ENCODE peak calls at places on chromosomes 5 and 9, in six cellular contexts. One of them, this sample, is unnamed.
A peak's percentile ranks its signal among the peaks of the same experiment; 100 is the strongest.

GRCh38 chr9:92716557-92716956 is 46.6 kb upstream of the IPPK start:
- DNase-seq in GM23338: peak; percentile 90
- DNase-seq in glomerular endothelial cell: no peak
- DNase-seq in kidney tubule cell: peak; percentile 52
- DNase-seq in T-helper 9 cell: peak; percentile 88
- DNase-seq in NCI-H510A: no peak
- DNase-seq in this sample: peak; percentile 30

GRCh38 chr9:2559212-2560152 is 62.1 kb upstream of the VLDLR start:
- DNase-seq in GM23338: peak; percentile 14
- DNase-seq in glomerular endothelial cell: no peak
- DNase-seq in kidney tubule cell: peak; percentile 88
- DNase-seq in T-helper 9 cell: no peak
- DNase-seq in NCI-H510A: no peak
- DNase-seq in this sample: peak; percentile 91

GRCh38 chr9:82670000-82670399 is 392.9 kb downstream of the RASEF start:
- DNase-seq in GM23338: no peak
- DNase-seq in glomerular endothelial cell: no peak
- DNase-seq in kidney tubule cell: no peak
- DNase-seq in T-helper 9 cell: no peak
- DNase-seq in NCI-H510A: no peak
- DNase-seq in this sample: no peak

GRCh38 chr5:7873216-7873615 is 4.3 kb downstream of the MTRR start:
- DNase-seq in GM23338: no peak
- DNase-seq in glomerular endothelial cell: no peak
- DNase-seq in kidney tubule cell: no peak
- DNase-seq in T-helper 9 cell: no peak
- DNase-seq in NCI-H510A: no peak
- DNase-seq in this sample: no peak

GRCh38 chr9:135463140-135463539 is 16.4 kb upstream of the PPP1R26 start:
- DNase-seq in GM23338: no peak
- DNase-seq in glomerular endothelial cell: no peak
- DNase-seq in kidney tubule cell: peak; percentile 70
- DNase-seq in T-helper 9 cell: no peak
- DNase-seq in NCI-H510A: no peak
- DNase-seq in this sample: peak; percentile 80

GRCh38 chr5:61587120-61587519 is 255.1 kb downstream of the ZSWIM6 start:
- DNase-seq in GM23338: no peak
- DNase-seq in glomerular endothelial cell: no peak
- DNase-seq in kidney tubule cell: no peak
- DNase-seq in T-helper 9 cell: no peak
- DNase-seq in NCI-H510A: no peak
- DNase-seq in this sample: peak; percentile 50

GRCh38 chr5:135476615-135477493 is 24.7 kb upstream of the TIFAB start:
- DNase-seq in GM23338: no peak
- DNase-seq in glomerular endothelial cell: no peak
- DNase-seq in kidney tubule cell: no peak
- DNase-seq in T-helper 9 cell: no peak
- DNase-seq in NCI-H510A: no peak
- DNase-seq in this sample: no peak

GRCh38 chr5:149800563-149801103 is 70.5 kb downstream of the PPARGC1B start:
- DNase-seq in GM23338: no peak
- DNase-seq in glomerular endothelial cell: no peak
- DNase-seq in kidney tubule cell: no peak
- DNase-seq in T-helper 9 cell: no peak
- DNase-seq in NCI-H510A: peak; percentile 39
- DNase-seq in this sample: no peak

GRCh38 chr9:96048954-96049831 is 173.7 kb downstream of the ERCC6L2 start:
- DNase-seq in GM23338: no peak
- DNase-seq in glomerular endothelial cell: no peak
- DNase-seq in kidney tubule cell: peak; percentile 16
- DNase-seq in T-helper 9 cell: no peak
- DNase-seq in NCI-H510A: no peak
- DNase-seq in this sample: no peak

GRCh38 chr5:33008751-33009418 is 297.8 kb downstream of the NPR3 start:
- DNase-seq in GM23338: peak; percentile 67
- DNase-seq in glomerular endothelial cell: no peak
- DNase-seq in kidney tubule cell: peak; percentile 91
- DNase-seq in T-helper 9 cell: no peak
- DNase-seq in NCI-H510A: no peak
- DNase-seq in this sample: no peak

GRCh38 chr9:70525553-70525952 is 111.1 kb upstream of the KLF9 start:
- DNase-seq in GM23338: no peak
- DNase-seq in glomerular endothelial cell: peak; percentile 47
- DNase-seq in kidney tubule cell: no peak
- DNase-seq in T-helper 9 cell: no peak
- DNase-seq in NCI-H510A: no peak
- DNase-seq in this sample: peak; percentile 50